ENCODE peak calls at places on chromosomes 1 and 21, in four cellular contexts. X is WERI-Rb-1; N is CD4-positive, alpha-beta T cell; G is cardiac fibroblast. R is an unnamed sample.
A peak's percentile ranks its signal among the peaks of the same experiment; 100 is the strongest.

GRCh38 chr1:7002728-7003127 is 217.5 kb downstream of the CAMTA1 start:
- DNase-seq in X (no peak), N (no peak), G (no peak), R (no peak)

GRCh38 chr1:43034778-43035177 is 76.1 kb upstream of the SLC2A1 start:
- DNase-seq in X (no peak), N (no peak), G (no peak), R (no peak)

GRCh38 chr1:108591471-108591870 is 31.6 kb downstream of the EEIG2 start:
- DNase-seq in X (no peak), N (no peak), G (no peak), R (no peak)

GRCh38 chr1:103788377-103788776 is 38.7 kb downstream of the AMY1C start:
- DNase-seq in X (no peak), N (no peak), G (no peak), R (no peak)

GRCh38 chr1:156492591-156493080 is 7.9 kb downstream of the MEF2D start:
- DNase-seq in X (no peak), N (no peak), G (no peak), R (no peak)

GRCh38 chr1:245091818-245092637 is 62.8 kb upstream of the KIF26B start:
- DNase-seq in X (peak; percentile 22), N (no peak), G (peak; percentile 95), R (no peak)

GRCh38 chr1:76687324-76688018 is 179.8 kb upstream of the ST6GALNAC5 start:
- DNase-seq in X (no peak), N (no peak), G (no peak), R (no peak)

GRCh38 chr1:13682443-13682842 is 17.5 kb upstream of the PRDM2 start:
- DNase-seq in X (peak; percentile 64), N (no peak), G (no peak), R (no peak)

GRCh38 chr1:234833646-234834045 is 223.7 kb upstream of the IRF2BP2 start:
- DNase-seq in X (no peak), N (no peak), G (no peak), R (no peak)

GRCh38 chr1:8395433-8395866 is 77.5 kb downstream of the SLC45A1 start:
- DNase-seq in X (no peak), N (no peak), G (no peak), R (peak; percentile 51)

GRCh38 chr1:48329489-48329888 is 107.0 kb downstream of the SLC5A9 start:
- DNase-seq in X (no peak), N (no peak), G (peak; percentile 35), R (no peak)

GRCh38 chr1:30808067-30808662 is 50.6 kb upstream of the LAPTM5 start:
- DNase-seq in X (no peak), N (no peak), G (no peak), R (no peak)

GRCh38 chr1:77874804-77875445 is 13.5 kb upstream of the NEXN start:
- DNase-seq in X (no peak), N (no peak), G (no peak), R (no peak)

GRCh38 chr1:31586376-31587327 is 10.3 kb downstream of the TINAGL1 start:
- DNase-seq in X (no peak), N (no peak), G (no peak), R (no peak)

GRCh38 chr1:46532498-46533178 is 18.8 kb downstream of the KNCN start:
- DNase-seq in X (no peak), N (peak; percentile 76), G (peak; percentile 65), R (no peak)

GRCh38 chr1:100448371-100448770 is 89.6 kb upstream of the GPR88 start:
- DNase-seq in X (no peak), N (no peak), G (no peak), R (no peak)

GRCh38 chr1:44368471-44369151 is 13.6 kb upstream of the ERI3 start:
- DNase-seq in X (no peak), N (no peak), G (peak; percentile 5), R (no peak)

GRCh38 chr1:157252473-157252872 is 114.3 kb upstream of the ETV3 start:
- DNase-seq in X (no peak), N (no peak), G (no peak), R (no peak)

GRCh38 chr1:164524810-164525209 is 34.2 kb upstream of the PBX1 start:
- DNase-seq in X (no peak), N (no peak), G (peak; percentile 79), R (no peak)

GRCh38 chr1:87149166-87150065 is 179.3 kb upstream of the LMO4 start:
- DNase-seq in X (peak; percentile 69), N (no peak), G (peak; percentile 43), R (no peak)

GRCh38 chr1:37020653-37021277 is 13.6 kb downstream of the GRIK3 start:
- DNase-seq in X (no peak), N (no peak), G (no peak), R (no peak)

GRCh38 chr21:21460979-21461378 is 462.8 kb downstream of the NCAM2 start:
- DNase-seq in X (no peak), N (no peak), G (no peak), R (no peak)

GRCh38 chr1:79110749-79111148 is 104.2 kb upstream of the ADGRL4 start:
- DNase-seq in X (no peak), N (no peak), G (no peak), R (no peak)

GRCh38 chr1:39676951-39677350 is 5.0 kb upstream of the NT5C1A start:
- DNase-seq in X (no peak), N (no peak), G (no peak), R (no peak)

GRCh38 chr1:50603274-50604271 is 180.3 kb upstream of the DMRTA2 start:
- DNase-seq in X (no peak), N (no peak), G (peak; percentile 13), R (no peak)

GRCh38 chr1:69994261-69994660 is 211.1 kb downstream of the LRRC40 start:
- DNase-seq in X (no peak), N (no peak), G (peak; percentile 40), R (no peak)

GRCh38 chr1:196660912-196661311 is 9.1 kb downstream of the CFH start:
- DNase-seq in X (no peak), N (no peak), G (peak; percentile 64), R (no peak)

GRCh38 chr1:232594018-232594502 is 35.9 kb downstream of the SIPA1L2 start:
- DNase-seq in X (no peak), N (no peak), G (no peak), R (no peak)

DNA sequence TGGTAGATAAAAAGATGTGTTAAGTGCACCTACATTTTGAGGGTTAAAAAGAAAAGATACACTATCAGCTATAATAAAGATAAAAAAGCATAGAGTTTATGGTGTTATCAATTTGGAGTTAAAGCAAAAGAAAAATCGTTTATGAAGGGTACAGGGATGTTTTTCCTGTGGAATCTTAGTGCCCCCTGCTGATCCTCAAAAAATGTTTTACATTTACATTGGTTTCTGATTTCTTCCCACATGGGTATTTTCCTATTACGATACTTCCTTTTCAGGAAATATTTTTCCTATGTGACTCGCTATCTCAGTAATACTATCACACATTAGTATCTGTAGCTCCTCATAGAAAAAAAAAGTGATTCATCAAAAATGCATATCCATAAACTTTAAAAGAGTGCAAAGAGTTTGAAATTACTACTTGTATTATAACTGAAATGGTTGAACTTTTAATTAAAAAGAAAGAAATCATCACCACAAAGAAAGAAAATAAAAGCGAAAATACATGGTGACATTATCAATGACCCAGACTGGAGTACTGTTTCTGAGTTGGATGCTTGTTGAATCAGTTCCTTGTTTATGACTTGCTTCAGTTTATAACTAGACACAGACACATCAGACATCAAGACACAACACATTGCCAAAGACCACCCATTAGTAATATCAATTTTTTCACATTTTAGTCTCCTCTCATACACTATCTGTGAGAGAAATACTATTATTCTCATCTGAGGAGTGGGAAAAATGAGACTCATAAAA is 293.2 kb downstream of the MRPL39 start:
- DNase-seq in X (no peak), N (no peak), G (peak; percentile 51), R (no peak)
- TF ChIP-seq CTCF in X (peak; percentile 43), N (no peak), G (peak; percentile 42), R (peak; percentile 30)

GRCh38 chr1:27366411-27367159 is at the start of gene MAP3K6:
- DNase-seq in X (peak; percentile 86), N (no peak), G (peak; percentile 88), R (no peak)
- TF ChIP-seq CTCF in X (peak; percentile 40), N (no peak), G (no peak), R (peak; percentile 50)

DNA sequence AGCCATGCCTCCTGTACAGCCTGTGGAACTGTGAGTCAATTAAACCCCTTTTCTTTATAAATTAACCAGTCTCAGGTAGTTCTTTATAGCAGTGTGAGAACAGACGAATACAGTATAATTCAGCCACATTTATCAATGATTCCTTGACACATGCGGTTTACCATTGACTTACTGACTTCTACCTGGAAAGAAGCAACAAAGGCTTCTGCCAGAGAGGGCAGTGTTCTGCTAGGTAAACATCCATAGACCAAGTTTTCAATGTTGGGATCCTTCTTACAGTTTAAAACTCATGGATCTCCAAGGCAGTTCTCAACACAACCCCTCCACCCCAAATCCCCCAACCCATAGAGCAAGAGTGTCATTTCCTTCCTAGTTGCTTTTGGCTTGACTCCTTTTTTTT is 150.6 kb downstream of the ZNF648 start:
- DNase-seq in X (no peak), N (no peak), G (no peak), R (no peak)
- TF ChIP-seq CTCF in X (peak; percentile 20), N (no peak), G (no peak), R (peak; percentile 13)

GRCh38 chr1:190439447-190439846 is 38.2 kb downstream of the BRINP3 start:
- DNase-seq in X (no peak), N (no peak), G (no peak), R (no peak)

GRCh38 chr1:190436615-190437014 is 41.0 kb downstream of the BRINP3 start:
- DNase-seq in X (no peak), N (no peak), G (peak; percentile 42), R (peak; percentile 5)
- TF ChIP-seq CTCF in X (no peak), N (no peak), G (no peak), R (no peak)

DNA sequence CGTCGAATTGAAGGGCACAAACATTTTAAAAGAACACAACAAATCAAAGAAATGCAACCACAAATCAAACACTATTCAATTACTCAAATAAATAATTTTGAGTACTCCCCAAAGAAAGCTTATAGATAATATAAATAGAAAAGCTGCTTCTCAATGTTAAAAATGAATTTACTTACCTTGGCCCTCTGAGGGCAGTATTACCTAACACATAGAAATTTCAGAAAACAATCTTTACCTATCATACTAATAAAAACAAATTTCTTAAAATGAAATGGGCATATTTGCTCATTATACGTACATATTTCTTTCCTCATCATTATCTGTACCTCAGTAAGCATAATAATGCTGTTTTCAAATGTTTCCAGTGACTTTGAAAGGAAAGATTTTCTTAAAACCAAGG is 141.8 kb downstream of the AKT3 start:
- DNase-seq in X (no peak), N (no peak), G (peak; percentile 48), R (no peak)
- TF ChIP-seq CTCF in X (no peak), N (peak; percentile 50), G (no peak), R (peak; percentile 28)